ENCODE peak calls at places on chromosomes 6 and 20, in eight cellular contexts. S, B, G, D, Z, E, U and W are unnamed samples.

GRCh38 chr6:72616406-72617015 is 5.4 kb upstream of the KCNQ5 start:
- DNase-seq in G (peak), Z (no peak), U (no peak), S (no peak), B (no peak), D (peak), E (no peak), W (no peak)

GRCh38 chr20:50814438-50815161 is 19.7 kb downstream of the BCAS4 start:
- DNase-seq in B (no peak), U (no peak), G (no peak), D (no peak), E (no peak), Z (no peak), S (no peak), W (no peak)

GRCh38 chr6:139979021-139979721 is 604.7 kb upstream of the CITED2 start:
- DNase-seq in D (no peak), U (no peak), E (no peak), B (no peak), S (no peak), Z (no peak), G (no peak), W (no peak)

GRCh38 chr6:158377866-158378265 is 65.6 kb downstream of the TULP4 start:
- DNase-seq in E (no peak), U (no peak), B (no peak), G (peak), D (peak), S (no peak), Z (no peak), W (no peak)

GRCh38 chr6:47041741-47042140 is 391 bp downstream of the ADGRF1 start:
- DNase-seq in U (no peak), Z (no peak), E (no peak), B (no peak), D (no peak), G (no peak), S (no peak), W (no peak)

GRCh38 chr20:58694241-58695083 is 1.9 kb downstream of the NPEPL1 start:
- DNase-seq in S (no peak), D (no peak), E (no peak), B (no peak), Z (no peak), G (no peak), U (no peak), W (no peak)

GRCh38 chr6:6697620-6698019 is 109.1 kb downstream of the LY86 start:
- DNase-seq in U (no peak), G (no peak), E (no peak), B (no peak), D (peak), Z (no peak), S (no peak), W (no peak)

GRCh38 chr6:157667211-157668033 is 155.6 kb upstream of the SNX9 start:
- DNase-seq in G (peak), Z (peak), E (peak), U (peak), B (peak), D (peak), S (no peak), W (no peak)

GRCh38 chr6:137846772-137847313 is 20.2 kb upstream of the TNFAIP3 start:
- DNase-seq in Z (no peak), D (no peak), G (no peak), U (peak), E (no peak), B (no peak), S (no peak), W (peak)

GRCh38 chr20:34720266-34720665 is 16.1 kb downstream of the TP53INP2 start:
- DNase-seq in U (no peak), S (no peak), G (no peak), E (no peak), D (no peak), Z (no peak), B (no peak), W (no peak)

GRCh38 chr6:6169141-6169540 is 151.3 kb downstream of the F13A1 start:
- DNase-seq in E (no peak), S (no peak), B (no peak), Z (no peak), G (no peak), D (no peak), U (no peak), W (no peak)

GRCh38 chr6:18155864-18156396 is 708 bp downstream of the KDM1B start:
- DNase-seq in Z (peak), B (no peak), G (peak), E (peak), D (peak), S (peak), U (peak), W (peak)

GRCh38 chr6:150149146-150149545 is 6.3 kb downstream of the PPP1R14C start:
- DNase-seq in B (no peak), S (no peak), G (no peak), D (no peak), U (no peak), Z (no peak), E (no peak), W (no peak)

GRCh38 chr6:14129572-14129971 is 12.0 kb downstream of the CD83 start:
- DNase-seq in U (no peak), B (no peak), E (no peak), G (peak), D (peak), Z (peak), S (no peak), W (no peak)